ENCODE peak calls at places on chromosomes 4 and X, in six cellular contexts. L, N, M, T, Q and B are unnamed samples.
A peak's percentile ranks its signal among the peaks of the same experiment; 100 is the strongest.

GRCh38 chrX:35590210-35590609 is 207.9 kb upstream of the MAGEB16 start:
- DNase-seq in N (no peak), L (no peak), M (no peak), T (no peak), Q (no peak), B (no peak)

GRCh38 chr4:128854433-128854832 is 44.9 kb downstream of the JADE1 start:
- DNase-seq in L (no peak), N (no peak), T (peak; percentile 82), Q (no peak), M (no peak), B (no peak)

GRCh38 chr4:53886090-53886489 is 178.3 kb downstream of the CHIC2 start:
- DNase-seq in M (no peak), L (no peak), Q (no peak), N (no peak), T (no peak), B (no peak)

GRCh38 chr4:54277691-54278090 is 48.6 kb downstream of the PDGFRA start:
- DNase-seq in M (peak; percentile 39), L (no peak), Q (no peak), N (peak; percentile 34), T (peak; percentile 84), B (no peak)

GRCh38 chrX:21952624-21953023 is 12.1 kb downstream of the SMS start:
- DNase-seq in T (no peak), L (no peak), Q (no peak), N (no peak), M (no peak), B (no peak)

GRCh38 chr4:1406416-1406945 is at the start of gene NKX1-1:
- DNase-seq in Q (no peak), L (no peak), N (no peak), M (no peak), T (no peak), B (no peak)

GRCh38 chrX:48508400-48509244 is at the start of gene PORCN:
- DNase-seq in N (no peak), M (no peak), L (peak; percentile 72), Q (peak; percentile 88), T (peak; percentile 57), B (peak; percentile 19)

GRCh38 chrX:2928127-2928582 is 984 bp downstream of the ARSD start:
- DNase-seq in Q (peak; percentile 53), N (peak; percentile 31), M (peak; percentile 5), L (peak; percentile 16), T (no peak), B (peak; percentile 25)

GRCh38 chr4:126242679-126243390 is 928.1 kb downstream of the FAT4 start:
- DNase-seq in M (no peak), L (peak; percentile 13), T (no peak), N (no peak), Q (no peak), B (no peak)

GRCh38 chr4:23856630-23857029 is 33.2 kb downstream of the PPARGC1A start:
- DNase-seq in T (no peak), M (no peak), L (no peak), Q (peak; percentile 86), N (no peak), B (no peak)

GRCh38 chr4:165384608-165385007 is 5.8 kb downstream of the CPE start:
- DNase-seq in M (peak; percentile 73), N (peak; percentile 50), Q (no peak), L (no peak), T (peak; percentile 75), B (no peak)

GRCh38 chr4:30716671-30717207 is 3.4 kb upstream of the PCDH7 start:
- DNase-seq in N (no peak), L (no peak), T (peak; percentile 49), Q (no peak), M (no peak), B (no peak)

GRCh38 chr4:173171098-173171497 is 2.5 kb downstream of the GALNT7 start:
- DNase-seq in T (peak; percentile 63), M (no peak), N (no peak), L (no peak), Q (no peak), B (no peak)

GRCh38 chrX:107710617-107711391 is 64.8 kb downstream of the TSC22D3 start:
- DNase-seq in Q (peak; percentile 49), M (peak; percentile 69), N (peak; percentile 79), T (peak; percentile 97), L (peak; percentile 72), B (peak; percentile 66)

GRCh38 chrX:65601530-65602281 is 65.7 kb upstream of the MSN start:
- DNase-seq in M (peak; percentile 49), Q (peak; percentile 73), T (peak; percentile 91), N (peak; percentile 69), L (peak; percentile 71), B (peak; percentile 67)

GRCh38 chr4:125369098-125369497 is 54.3 kb downstream of the FAT4 start:
- DNase-seq in N (no peak), L (no peak), T (peak; percentile 25), Q (no peak), M (no peak), B (no peak)

GRCh38 chr4:53479731-53480525 is 102.5 kb downstream of the FIP1L1 start:
- DNase-seq in M (no peak), L (no peak), T (peak; percentile 47), Q (no peak), N (peak; percentile 42), B (no peak)

GRCh38 chrX:155086202-155086840 is 15.0 kb downstream of the BRCC3 start:
- DNase-seq in N (peak; percentile 5), L (no peak), T (peak; percentile 42), M (no peak), Q (peak; percentile 30), B (no peak)

GRCh38 chrX:139106111-139106510 is 394.6 kb upstream of the FGF13 start:
- DNase-seq in M (no peak), L (no peak), Q (no peak), N (peak; percentile 37), T (no peak), B (peak; percentile 45)

GRCh38 chr4:152162331-152162697 is 373.6 kb downstream of the FBXW7 start:
- DNase-seq in M (no peak), N (no peak), T (no peak), L (no peak), Q (no peak), B (no peak)

GRCh38 chrX:104641176-104641575 is 75.2 kb downstream of the IL1RAPL2 start:
- DNase-seq in M (no peak), Q (no peak), L (no peak), T (no peak), N (no peak), B (no peak)

GRCh38 chrX:68754406-68754805 is 74.4 kb upstream of the EFNB1 start:
- DNase-seq in N (no peak), T (no peak), L (no peak), Q (no peak), M (no peak), B (no peak)

DNA sequence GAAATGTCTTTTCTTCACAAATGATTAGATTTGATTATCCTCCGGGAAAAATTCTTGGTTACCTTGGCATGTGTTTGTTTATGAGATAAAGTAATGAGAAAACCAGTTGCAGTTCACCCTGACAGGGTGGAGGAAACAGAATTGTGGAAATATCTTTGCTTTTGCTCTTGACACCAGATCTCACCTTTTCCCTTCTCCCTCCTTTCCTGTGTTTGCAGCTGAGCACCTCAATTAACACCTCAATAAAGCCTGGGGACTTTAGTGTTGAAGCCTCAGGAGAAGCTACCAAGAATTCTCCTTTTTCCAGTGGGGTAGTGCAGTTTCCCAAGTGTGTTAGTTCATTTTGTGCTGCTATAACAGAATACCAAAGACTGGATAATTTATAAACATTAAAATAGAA is 350.8 kb upstream of the IGFBP7 start:
- DNase-seq in M (no peak), Q (no peak), N (no peak), L (no peak), T (no peak), B (no peak)
- TF ChIP-seq CTCF in M (no peak), Q (no peak), N (no peak), L (no peak), T (no peak), B (no peak)

GRCh38 chrX:10519278-10519677 is 101.1 kb downstream of the MID1 start:
- DNase-seq in N (no peak), Q (no peak), M (no peak), T (peak; percentile 51), L (no peak), B (no peak)
- TF ChIP-seq CTCF in N (no peak), Q (no peak), M (no peak), T (no peak), L (no peak), B (no peak)

DNA sequence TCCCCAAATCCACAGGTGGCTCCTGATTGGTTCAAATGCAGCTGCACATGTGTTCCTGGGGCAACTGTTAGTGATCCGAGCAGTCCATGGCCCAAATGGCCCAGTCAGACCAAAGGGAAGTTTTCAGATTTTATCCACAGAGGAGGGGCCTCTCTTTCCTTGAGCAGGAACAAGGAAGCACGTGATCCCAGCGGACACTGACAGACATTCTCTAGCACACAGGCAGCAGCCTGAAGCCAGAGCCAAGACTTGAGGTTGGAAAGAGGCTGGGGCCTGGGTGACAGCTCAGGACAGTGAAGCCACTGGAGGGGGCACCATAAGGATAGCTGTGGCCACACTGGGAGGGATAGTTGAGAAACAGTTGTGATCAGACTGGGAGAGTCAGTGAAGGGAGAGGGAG is 3.5 kb upstream of the ZFP92 start:
- DNase-seq in Q (no peak), M (no peak), N (no peak), L (no peak), T (no peak), B (no peak)
- TF ChIP-seq CTCF in Q (no peak), M (no peak), N (no peak), L (no peak), T (no peak), B (no peak)

GRCh38 chr4:7830747-7831146 is 108.9 kb downstream of the AFAP1 start:
- DNase-seq in N (no peak), M (no peak), Q (no peak), L (no peak), T (no peak), B (no peak)

GRCh38 chr4:7828926-7829325 is 110.7 kb downstream of the AFAP1 start:
- DNase-seq in T (peak; percentile 84), M (no peak), N (no peak), L (no peak), Q (no peak), B (no peak)

GRCh38 chr4:7828011-7828720 is 111.5 kb downstream of the AFAP1 start:
- DNase-seq in Q (peak; percentile 62), L (peak; percentile 82), M (peak; percentile 97), N (peak; percentile 99), T (peak; percentile 100), B (peak; percentile 99)

GRCh38 chr4:7831330-7831729 is 108.3 kb downstream of the AFAP1 start:
- DNase-seq in M (peak; percentile 74), L (no peak), Q (no peak), N (no peak), T (peak; percentile 94), B (peak; percentile 56)

DNA sequence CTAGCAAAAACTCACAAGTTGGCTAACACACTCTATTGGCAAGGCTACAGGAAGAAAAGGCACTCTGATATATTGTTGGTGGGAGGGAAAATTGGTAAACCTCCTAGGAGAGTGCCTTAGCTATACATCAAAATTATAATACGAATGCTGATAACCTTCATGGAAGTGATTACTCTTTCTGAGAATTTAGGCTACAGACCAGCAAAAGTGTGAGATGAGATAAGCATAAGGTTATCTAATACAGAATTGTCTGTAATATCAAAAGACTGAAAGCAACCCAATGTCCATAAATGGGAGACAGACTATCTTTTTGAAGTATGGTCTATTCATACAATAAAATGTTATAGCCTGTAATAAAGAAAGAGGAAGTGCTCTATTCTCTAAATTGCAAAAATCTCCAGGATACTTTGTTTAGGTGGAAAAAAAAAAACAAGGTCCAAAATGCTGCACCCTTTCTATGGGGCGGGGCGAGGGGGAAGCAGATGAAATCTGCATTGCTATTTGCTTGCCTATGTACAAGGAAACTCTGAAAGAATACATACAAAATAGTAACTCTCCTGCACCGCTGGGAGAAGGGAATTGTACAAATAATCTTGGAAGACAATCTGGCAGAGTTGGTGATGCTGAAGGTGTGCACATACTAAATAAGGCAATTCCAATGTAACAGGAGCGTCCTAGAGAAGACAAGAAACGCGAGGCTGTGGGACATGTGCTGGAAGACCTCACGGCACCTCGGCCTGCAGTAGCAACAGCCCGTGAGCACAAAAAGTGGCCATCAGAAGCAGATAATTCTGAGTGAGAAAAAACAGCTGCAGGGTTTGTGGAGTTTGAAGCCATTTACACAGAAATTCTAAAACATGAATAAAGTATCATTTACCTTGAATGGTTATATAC is 109.7 kb downstream of the AFAP1 start:
- DNase-seq in L (no peak), Q (peak; percentile 55), M (no peak), N (no peak), T (no peak), B (no peak)
- TF ChIP-seq CTCF in L (no peak), Q (no peak), M (no peak), N (no peak), T (no peak), B (no peak)